ENCODE peak calls at places on chromosome 5, in seven cellular contexts. K, I, B, S, N, J and E are unnamed samples.

GRCh38 chr5:123785160-123786001 is 273.4 kb downstream of the CSNK1G3 start:
- DNase-seq in K (no peak), I (peak), B (no peak), S (no peak), N (no peak), J (no peak), E (peak)

GRCh38 chr5:133309981-133310630 is 258.3 kb downstream of the HSPA4 start:
- DNase-seq in K (no peak), I (no peak), B (no peak), S (no peak), N (no peak), J (no peak), E (no peak)

GRCh38 chr5:543755-544674 is 19.8 kb upstream of the SLC9A3 start:
- DNase-seq in K (no peak), I (no peak), B (no peak), S (no peak), N (no peak), J (no peak), E (no peak)

GRCh38 chr5:151037561-151038291 is 17.3 kb downstream of the GPX3 start:
- DNase-seq in K (no peak), I (no peak), B (no peak), S (no peak), N (no peak), J (no peak), E (no peak)

GRCh38 chr5:112647428-112647827 is 90.3 kb upstream of the APC start:
- DNase-seq in K (no peak), I (peak), B (no peak), S (no peak), N (no peak), J (no peak), E (no peak)

GRCh38 chr5:179588166-179588565 is 35.3 kb downstream of the HNRNPH1 start:
- DNase-seq in K (no peak), I (no peak), B (no peak), S (no peak), N (no peak), J (no peak), E (no peak)

GRCh38 chr5:107951322-107951721 is 280.6 kb upstream of the EFNA5 start:
- DNase-seq in K (no peak), I (no peak), B (no peak), S (no peak), N (peak), J (no peak), E (no peak)

GRCh38 chr5:16913187-16913839 is 22.8 kb downstream of the MYO10 start:
- DNase-seq in K (no peak), I (no peak), B (no peak), S (peak), N (no peak), J (peak), E (no peak)

GRCh38 chr5:34914671-34915138 is 599 bp downstream of the RAD1 start:
- DNase-seq in K (no peak), I (peak), B (peak), S (no peak), N (no peak), J (peak), E (no peak)

GRCh38 chr5:126525630-126526245 is 69.3 kb downstream of the ALDH7A1 start:
- DNase-seq in K (no peak), I (peak), B (no peak), S (peak), N (no peak), J (no peak), E (no peak)

GRCh38 chr5:172373680-172374079 is 80.6 kb downstream of the SH3PXD2B start:
- DNase-seq in K (no peak), I (no peak), B (no peak), S (no peak), N (no peak), J (no peak), E (no peak)

GRCh38 chr5:176800024-176800423 is 10.3 kb upstream of the UNC5A start:
- DNase-seq in K (no peak), I (no peak), B (no peak), S (no peak), N (no peak), J (no peak), E (no peak)

GRCh38 chr5:95870105-95870672 is 47.7 kb upstream of the GLRX start:
- DNase-seq in K (no peak), I (no peak), B (no peak), S (no peak), N (no peak), J (no peak), E (no peak)

GRCh38 chr5:33810491-33811120 is 81.2 kb downstream of the ADAMTS12 start:
- DNase-seq in K (no peak), I (no peak), B (no peak), S (no peak), N (no peak), J (no peak), E (no peak)

GRCh38 chr5:16935271-16936149 is 578 bp downstream of the MYO10 start:
- DNase-seq in K (peak), I (peak), B (no peak), S (no peak), N (no peak), J (no peak), E (peak)

GRCh38 chr5:1008451-1009358 is at the start of gene NKD2:
- DNase-seq in K (peak), I (peak), B (peak), S (no peak), N (no peak), J (no peak), E (no peak)

GRCh38 chr5:147561435-147561834 is 51.6 kb upstream of the DPYSL3 start:
- DNase-seq in K (no peak), I (no peak), B (no peak), S (no peak), N (no peak), J (no peak), E (no peak)

GRCh38 chr5:176597417-176598389 is 12.3 kb downstream of the GPRIN1 start:
- DNase-seq in K (peak), I (peak), B (no peak), S (no peak), N (no peak), J (no peak), E (no peak)

GRCh38 chr5:157046041-157046440 is 12.9 kb downstream of the HAVCR1 start:
- DNase-seq in K (no peak), I (no peak), B (no peak), S (peak), N (peak), J (no peak), E (peak)

GRCh38 chr5:149017669-149018068 is 45.2 kb downstream of the SH3TC2 start:
- DNase-seq in K (no peak), I (no peak), B (no peak), S (no peak), N (no peak), J (no peak), E (no peak)

GRCh38 chr5:141513627-141514329 is 24.9 kb downstream of the PCDHGC5 start:
- DNase-seq in K (peak), I (peak), B (no peak), S (no peak), N (peak), J (peak), E (peak)

GRCh38 chr5:141420855-141421488 is at the start of gene PCDHGA11:
- DNase-seq in K (peak), I (peak), B (no peak), S (peak), N (no peak), J (no peak), E (no peak)